ENCODE peak calls at places on chromosomes 16 and 17, in ten cellular contexts. S, U, H, I, K, P, O, B, J and T are unnamed samples.

GRCh38 chr16:74730049-74730683 is 29.5 kb upstream of the MLKL start:
- DNase-seq in S (peak; percentile 78), U (peak; percentile 79), H (peak; percentile 87), I (no peak), K (no peak), P (peak; percentile 50), O (peak; percentile 84), B (no peak), J (no peak), T (no peak)

GRCh38 chr16:81201267-81201666 is 37.2 kb upstream of the BCO1 start:
- DNase-seq in S (no peak), U (peak; percentile 12), H (no peak), I (no peak), K (peak; percentile 18), P (peak; percentile 74), O (no peak), B (no peak), J (no peak), T (no peak)

GRCh38 chr17:2712300-2713043 is 908 bp upstream of the CLUH start:
- DNase-seq in S (no peak), U (no peak), H (no peak), I (no peak), K (no peak), P (no peak), O (no peak), B (no peak), J (no peak), T (no peak)

GRCh38 chr16:78576941-78577340 is 477.5 kb downstream of the WWOX start:
- DNase-seq in S (no peak), U (no peak), H (no peak), I (no peak), K (no peak), P (peak; percentile 12), O (no peak), B (no peak), J (no peak), T (no peak)

GRCh38 chr16:68636064-68636551 is 9.0 kb upstream of the CDH3 start:
- DNase-seq in S (peak; percentile 50), U (no peak), H (peak; percentile 53), I (no peak), K (no peak), P (peak; percentile 93), O (no peak), B (no peak), J (no peak), T (no peak)

GRCh38 chr16:55088098-55088497 is 157.4 kb downstream of the IRX5 start:
- DNase-seq in S (no peak), U (no peak), H (no peak), I (no peak), K (no peak), P (no peak), O (no peak), B (no peak), J (no peak), T (no peak)

GRCh38 chr17:19418312-19418992 is 7.4 kb downstream of the RNF112 start:
- DNase-seq in S (peak; percentile 14), U (no peak), H (no peak), I (no peak), K (peak; percentile 64), P (peak; percentile 56), O (peak; percentile 25), B (no peak), J (no peak), T (no peak)

GRCh38 chr16:50335198-50335958 is 33.4 kb downstream of the BRD7 start:
- DNase-seq in S (no peak), U (no peak), H (no peak), I (no peak), K (no peak), P (no peak), O (no peak), B (no peak), J (no peak), T (no peak)

GRCh38 chr16:89446136-89446974 is 44.0 kb downstream of the ANKRD11 start:
- DNase-seq in S (no peak), U (no peak), H (no peak), I (no peak), K (no peak), P (no peak), O (no peak), B (no peak), J (no peak), T (no peak)

GRCh38 chr17:9886141-9886930 is 18.7 kb downstream of the RCVRN start:
- DNase-seq in S (no peak), U (no peak), H (no peak), I (no peak), K (no peak), P (no peak), O (no peak), B (no peak), J (no peak), T (no peak)

GRCh38 chr17:48718162-48718780 is 4.0 kb downstream of the PRAC1 start:
- DNase-seq in S (no peak), U (no peak), H (no peak), I (no peak), K (no peak), P (peak; percentile 55), O (peak; percentile 77), B (no peak), J (no peak), T (no peak)

GRCh38 chr16:2190659-2191445 is 5.6 kb downstream of the CASKIN1 start:
- DNase-seq in S (no peak), U (no peak), H (no peak), I (no peak), K (no peak), P (no peak), O (no peak), B (no peak), J (no peak), T (no peak)

GRCh38 chr17:1769826-1770477 is 8.1 kb downstream of the SERPINF1 start:
- DNase-seq in S (peak; percentile 62), U (no peak), H (no peak), I (no peak), K (no peak), P (peak; percentile 17), O (no peak), B (peak; percentile 55), J (no peak), T (no peak)

DNA sequence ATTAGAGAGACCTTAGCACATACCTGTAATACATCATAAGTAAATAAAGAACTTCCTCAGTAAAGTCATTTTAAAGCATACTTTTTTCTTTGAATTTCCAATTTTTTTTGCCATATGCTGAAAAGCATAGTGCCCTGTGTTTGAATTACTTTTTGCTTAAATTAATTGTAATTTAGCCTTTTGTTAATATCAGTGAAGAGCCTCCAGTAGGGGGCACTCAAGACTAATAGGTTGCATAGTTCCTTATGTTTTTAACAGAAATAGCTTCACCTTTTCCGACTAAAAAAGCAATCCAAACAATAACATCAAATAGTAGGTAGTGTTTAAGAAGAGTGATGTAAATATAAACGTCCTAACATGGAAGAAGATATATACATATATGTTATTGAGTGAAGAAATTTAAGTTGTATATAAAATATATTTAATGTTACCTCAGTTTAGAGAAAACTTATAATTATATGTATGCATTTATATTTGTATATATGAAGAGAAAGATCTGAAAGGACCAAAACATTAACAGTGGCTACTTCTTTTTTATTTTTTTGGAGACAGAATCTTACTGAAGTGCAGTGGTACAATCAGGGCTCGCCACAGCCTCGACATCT is 18.6 kb downstream of the RAD51C start:
- DNase-seq in S (no peak), U (peak; percentile 51), H (peak; percentile 36), I (peak; percentile 27), K (peak; percentile 40), P (peak; percentile 85), O (peak; percentile 84), B (no peak), J (peak; percentile 56), T (peak; percentile 22)
- TF ChIP-seq CTCF in S (peak; percentile 98), U (peak; percentile 64), H (peak; percentile 47), I (peak; percentile 75), K (peak; percentile 93), P (peak; percentile 96), O (no peak), B (peak; percentile 87), J (peak; percentile 85), T (peak; percentile 45)

DNA sequence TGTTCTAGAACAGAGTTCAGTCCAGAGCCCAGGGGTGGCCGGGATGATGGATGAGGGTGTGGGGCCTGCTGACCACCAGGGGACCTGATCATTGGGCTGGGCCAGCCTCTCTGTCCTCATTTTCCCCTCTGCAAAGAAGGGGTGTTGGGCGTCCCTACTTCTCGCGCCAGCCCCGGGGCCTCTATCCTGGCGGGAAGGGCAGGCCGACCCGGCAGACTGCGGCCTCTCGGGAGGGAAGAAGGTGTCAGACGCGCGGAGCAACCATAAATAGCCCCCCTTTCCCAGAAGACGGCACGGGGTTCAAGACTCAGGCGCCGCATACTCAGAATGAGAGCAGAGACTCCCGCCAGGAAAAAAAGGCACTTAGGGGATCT is 1.9 kb upstream of the CACNA1G start:
- DNase-seq in S (no peak), U (no peak), H (no peak), I (no peak), K (no peak), P (no peak), O (no peak), B (no peak), J (no peak), T (no peak)
- TF ChIP-seq CTCF in S (no peak), U (no peak), H (no peak), I (no peak), K (peak; percentile 31), P (no peak), O (no peak), B (peak; percentile 11), J (no peak), T (no peak)

GRCh38 chr17:46916211-46916610 is 6.7 kb upstream of the GOSR2 start:
- DNase-seq in S (no peak), U (no peak), H (no peak), I (no peak), K (peak; percentile 56), P (peak; percentile 59), O (no peak), B (no peak), J (no peak), T (no peak)
- TF ChIP-seq CTCF in S (no peak), U (no peak), H (no peak), I (no peak), K (no peak), P (no peak), O (no peak), B (no peak), J (no peak), T (no peak)

GRCh38 chr16:48533931-48534330 is 76.0 kb downstream of the N4BP1 start:
- DNase-seq in S (no peak), U (no peak), H (no peak), I (no peak), K (no peak), P (no peak), O (no peak), B (no peak), J (no peak), T (no peak)

GRCh38 chr16:48535369-48535787 is 74.6 kb downstream of the N4BP1 start:
- DNase-seq in S (no peak), U (no peak), H (no peak), I (no peak), K (no peak), P (no peak), O (no peak), B (no peak), J (no peak), T (no peak)

GRCh38 chr16:48536600-48537200 is 73.3 kb downstream of the N4BP1 start:
- DNase-seq in S (no peak), U (no peak), H (no peak), I (no peak), K (no peak), P (no peak), O (no peak), B (no peak), J (no peak), T (no peak)

GRCh38 chr16:48535831-48536599 is 74.0 kb downstream of the N4BP1 start:
- DNase-seq in S (no peak), U (peak; percentile 21), H (no peak), I (no peak), K (no peak), P (no peak), O (peak; percentile 38), B (no peak), J (no peak), T (no peak)

GRCh38 chr16:48534601-48535340 is 75.2 kb downstream of the N4BP1 start:
- DNase-seq in S (no peak), U (no peak), H (no peak), I (no peak), K (no peak), P (no peak), O (no peak), B (no peak), J (no peak), T (no peak)
- TF ChIP-seq CTCF in S (no peak), U (no peak), H (no peak), I (no peak), K (no peak), P (no peak), O (no peak), B (no peak), J (no peak), T (no peak)